ENCODE peak calls at places on chromosomes 13 and 19, in seven cellular contexts. One of them, this sample, is unnamed.

GRCh38 chr13:33578786-33579185 is 239.2 kb upstream of the RFC3 start:
- DNase-seq in left ventricle myocardium inferior: no peak
- DNase-seq in CD8-positive, alpha-beta T cell: no peak
- DNase-seq in IMR-90: no peak
- DNase-seq in OCI-LY7: no peak
- DNase-seq in pancreas: no peak
- DNase-seq in heart right ventricle: no peak
- DNase-seq in this sample: peak

GRCh38 chr13:48829536-48829935 is 146.2 kb upstream of the FNDC3A start:
- DNase-seq in heart right ventricle: no peak
- DNase-seq in OCI-LY7: peak
- DNase-seq in CD8-positive, alpha-beta T cell: no peak
- DNase-seq in IMR-90: no peak
- DNase-seq in pancreas: no peak
- DNase-seq in left ventricle myocardium inferior: no peak
- DNase-seq in this sample: no peak

GRCh38 chr19:17821190-17821589 is at the start of gene INSL3:
- DNase-seq in left ventricle myocardium inferior: no peak
- DNase-seq in IMR-90: no peak
- DNase-seq in heart right ventricle: no peak
- DNase-seq in CD8-positive, alpha-beta T cell: no peak
- DNase-seq in pancreas: no peak
- DNase-seq in OCI-LY7: no peak
- DNase-seq in this sample: no peak

GRCh38 chr13:99860736-99861135 is 110.8 kb downstream of the ZIC5 start:
- DNase-seq in IMR-90: no peak
- DNase-seq in CD8-positive, alpha-beta T cell: no peak
- DNase-seq in OCI-LY7: no peak
- DNase-seq in pancreas: no peak
- DNase-seq in heart right ventricle: no peak
- DNase-seq in left ventricle myocardium inferior: no peak
- DNase-seq in this sample: no peak

GRCh38 chr19:11767633-11768133 is 883 bp downstream of the ZNF441 start:
- DNase-seq in CD8-positive, alpha-beta T cell: peak
- DNase-seq in OCI-LY7: peak
- DNase-seq in pancreas: peak
- DNase-seq in heart right ventricle: peak
- DNase-seq in IMR-90: peak
- DNase-seq in left ventricle myocardium inferior: peak
- DNase-seq in this sample: peak

GRCh38 chr13:35157143-35157755 is 215.2 kb downstream of the NBEA start:
- DNase-seq in CD8-positive, alpha-beta T cell: no peak
- DNase-seq in IMR-90: peak
- DNase-seq in OCI-LY7: peak
- DNase-seq in left ventricle myocardium inferior: no peak
- DNase-seq in pancreas: no peak
- DNase-seq in heart right ventricle: peak
- DNase-seq in this sample: peak

GRCh38 chr13:32284927-32285632 is 30.1 kb downstream of the ZAR1L start:
- DNase-seq in CD8-positive, alpha-beta T cell: no peak
- DNase-seq in left ventricle myocardium inferior: no peak
- DNase-seq in OCI-LY7: no peak
- DNase-seq in IMR-90: peak
- DNase-seq in pancreas: no peak
- DNase-seq in heart right ventricle: peak
- DNase-seq in this sample: peak

GRCh38 chr13:23506821-23507210 is 63.4 kb upstream of the TNFRSF19 start:
- DNase-seq in pancreas: no peak
- DNase-seq in CD8-positive, alpha-beta T cell: no peak
- DNase-seq in IMR-90: peak
- DNase-seq in OCI-LY7: no peak
- DNase-seq in left ventricle myocardium inferior: no peak
- DNase-seq in heart right ventricle: peak
- DNase-seq in this sample: peak

DNA sequence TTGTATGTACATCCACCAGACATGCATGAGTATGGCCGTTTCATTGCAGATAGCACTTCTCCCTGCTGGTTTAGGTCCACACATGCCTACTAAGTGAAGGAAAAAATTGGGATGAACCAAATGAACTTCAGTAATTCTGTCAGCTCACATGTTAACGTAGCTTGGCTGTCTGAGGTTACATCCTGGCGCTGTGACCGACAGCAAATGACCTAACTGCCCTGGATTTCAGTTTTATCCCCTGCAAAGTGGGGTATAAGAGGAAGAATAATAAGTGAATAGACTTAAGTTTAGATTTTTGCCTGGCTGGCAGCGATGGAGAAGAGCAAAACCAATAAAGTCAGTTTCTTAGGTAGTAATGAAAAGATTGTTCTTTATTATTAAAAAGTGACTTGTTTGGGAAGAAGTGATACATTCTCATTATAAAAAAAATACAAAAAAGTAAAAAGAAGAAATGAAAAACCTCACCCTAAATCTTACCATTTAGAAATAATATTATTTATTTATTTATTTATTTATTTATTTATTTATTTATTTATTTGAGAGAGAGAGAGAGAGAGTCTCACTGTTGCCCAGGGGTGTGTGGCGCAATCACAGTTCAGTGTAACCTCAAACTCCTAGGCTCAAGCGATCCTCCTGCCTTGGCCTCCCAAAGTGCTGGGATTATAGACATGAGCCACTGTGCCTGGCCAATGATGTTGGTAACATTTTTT is 4.2 kb upstream of the RNF113B start:
- DNase-seq in pancreas: no peak
- DNase-seq in OCI-LY7: no peak
- DNase-seq in CD8-positive, alpha-beta T cell: no peak
- DNase-seq in IMR-90: no peak
- DNase-seq in left ventricle myocardium inferior: no peak
- DNase-seq in heart right ventricle: no peak
- DNase-seq in this sample: no peak
- H3K4me3 ChIP-seq in pancreas: no peak
- H3K4me3 ChIP-seq in OCI-LY7: no peak
- H3K4me3 ChIP-seq in CD8-positive, alpha-beta T cell: no peak
- H3K4me3 ChIP-seq in IMR-90: no peak
- H3K4me3 ChIP-seq in left ventricle myocardium inferior: no peak
- H3K4me3 ChIP-seq in heart right ventricle: no peak
- H3K4me3 ChIP-seq in this sample: no peak

GRCh38 chr19:54408627-54409026 is 6.6 kb upstream of the TTYH1 start:
- DNase-seq in OCI-LY7: no peak
- DNase-seq in IMR-90: no peak
- DNase-seq in pancreas: no peak
- DNase-seq in CD8-positive, alpha-beta T cell: no peak
- DNase-seq in left ventricle myocardium inferior: no peak
- DNase-seq in heart right ventricle: no peak
- DNase-seq in this sample: no peak
- TF ChIP-seq CTCF in OCI-LY7: no peak
- TF ChIP-seq CTCF in IMR-90: no peak
- TF ChIP-seq CTCF in pancreas: no peak
- TF ChIP-seq CTCF in CD8-positive, alpha-beta T cell: no peak
- TF ChIP-seq CTCF in left ventricle myocardium inferior: no peak
- TF ChIP-seq CTCF in heart right ventricle: no peak
- TF ChIP-seq CTCF in this sample: no peak

GRCh38 chr19:48395170-48395455 is 1.6 kb downstream of the GRIN2D start:
- DNase-seq in pancreas: no peak
- DNase-seq in left ventricle myocardium inferior: no peak
- DNase-seq in heart right ventricle: no peak
- DNase-seq in OCI-LY7: no peak
- DNase-seq in CD8-positive, alpha-beta T cell: no peak
- DNase-seq in IMR-90: no peak
- DNase-seq in this sample: no peak
- H3K4me3 ChIP-seq in pancreas: no peak
- H3K4me3 ChIP-seq in left ventricle myocardium inferior: no peak
- H3K4me3 ChIP-seq in heart right ventricle: no peak
- H3K4me3 ChIP-seq in OCI-LY7: no peak
- H3K4me3 ChIP-seq in CD8-positive, alpha-beta T cell: no peak
- H3K4me3 ChIP-seq in IMR-90: no peak
- H3K4me3 ChIP-seq in this sample: no peak

GRCh38 chr19:6551607-6552450 is 21.0 kb downstream of the TNFSF9 start:
- DNase-seq in pancreas: no peak
- DNase-seq in IMR-90: no peak
- DNase-seq in heart right ventricle: no peak
- DNase-seq in CD8-positive, alpha-beta T cell: peak
- DNase-seq in OCI-LY7: no peak
- DNase-seq in left ventricle myocardium inferior: no peak
- DNase-seq in this sample: peak
- TF ChIP-seq CTCF in pancreas: no peak
- TF ChIP-seq CTCF in IMR-90: no peak
- TF ChIP-seq CTCF in heart right ventricle: no peak
- TF ChIP-seq CTCF in CD8-positive, alpha-beta T cell: peak
- TF ChIP-seq CTCF in OCI-LY7: peak
- TF ChIP-seq CTCF in left ventricle myocardium inferior: peak
- TF ChIP-seq CTCF in this sample: peak

DNA sequence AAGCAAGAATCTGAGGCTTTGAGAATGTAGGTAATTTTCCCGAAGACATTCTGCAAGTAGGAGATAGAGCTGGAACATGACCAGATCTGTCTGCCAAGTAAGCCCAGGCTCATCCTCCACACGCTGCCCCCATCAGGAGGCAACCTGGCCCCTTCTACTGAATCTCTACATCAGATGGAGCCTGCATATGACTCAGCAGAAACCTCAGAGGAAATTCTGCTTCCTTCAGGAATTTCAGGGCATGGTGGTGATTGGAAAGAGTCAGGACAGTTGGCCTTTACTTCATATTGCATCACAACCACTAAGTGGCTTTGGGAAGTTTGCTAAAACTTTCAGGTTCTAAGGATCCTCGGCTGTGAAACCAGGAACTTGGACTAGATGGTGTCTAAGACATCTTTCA is 85.2 kb downstream of the LRRC63 start:
- DNase-seq in IMR-90: peak
- DNase-seq in heart right ventricle: no peak
- DNase-seq in pancreas: no peak
- DNase-seq in CD8-positive, alpha-beta T cell: no peak
- DNase-seq in OCI-LY7: no peak
- DNase-seq in left ventricle myocardium inferior: no peak
- DNase-seq in this sample: no peak
- H3K4me3 ChIP-seq in IMR-90: no peak
- H3K4me3 ChIP-seq in heart right ventricle: no peak
- H3K4me3 ChIP-seq in pancreas: no peak
- H3K4me3 ChIP-seq in CD8-positive, alpha-beta T cell: peak
- H3K4me3 ChIP-seq in OCI-LY7: no peak
- H3K4me3 ChIP-seq in left ventricle myocardium inferior: no peak
- H3K4me3 ChIP-seq in this sample: no peak

GRCh38 chr19:10379880-10380310 is 477 bp downstream of the TYK2 start:
- DNase-seq in pancreas: no peak
- DNase-seq in left ventricle myocardium inferior: no peak
- DNase-seq in heart right ventricle: no peak
- DNase-seq in OCI-LY7: no peak
- DNase-seq in IMR-90: no peak
- DNase-seq in CD8-positive, alpha-beta T cell: no peak
- DNase-seq in this sample: no peak

GRCh38 chr19:10380311-10381102 is at the start of gene TYK2:
- DNase-seq in IMR-90: peak
- DNase-seq in CD8-positive, alpha-beta T cell: peak
- DNase-seq in OCI-LY7: peak
- DNase-seq in pancreas: peak
- DNase-seq in heart right ventricle: peak
- DNase-seq in left ventricle myocardium inferior: peak
- DNase-seq in this sample: peak

GRCh38 chr19:10389863-10390262 is 9.5 kb upstream of the TYK2 start:
- DNase-seq in heart right ventricle: no peak
- DNase-seq in IMR-90: no peak
- DNase-seq in pancreas: no peak
- DNase-seq in CD8-positive, alpha-beta T cell: no peak
- DNase-seq in OCI-LY7: no peak
- DNase-seq in left ventricle myocardium inferior: no peak
- DNase-seq in this sample: no peak

GRCh38 chr19:10388957-10389356 is 8.6 kb upstream of the TYK2 start:
- DNase-seq in pancreas: peak
- DNase-seq in CD8-positive, alpha-beta T cell: peak
- DNase-seq in OCI-LY7: peak
- DNase-seq in left ventricle myocardium inferior: peak
- DNase-seq in IMR-90: peak
- DNase-seq in heart right ventricle: peak
- DNase-seq in this sample: peak

GRCh38 chr19:10384580-10384979 is 4.2 kb upstream of the TYK2 start:
- DNase-seq in IMR-90: no peak
- DNase-seq in pancreas: no peak
- DNase-seq in left ventricle myocardium inferior: no peak
- DNase-seq in heart right ventricle: no peak
- DNase-seq in OCI-LY7: no peak
- DNase-seq in CD8-positive, alpha-beta T cell: no peak
- DNase-seq in this sample: no peak
- TF ChIP-seq CTCF in IMR-90: no peak
- TF ChIP-seq CTCF in pancreas: no peak
- TF ChIP-seq CTCF in left ventricle myocardium inferior: no peak
- TF ChIP-seq CTCF in heart right ventricle: no peak
- TF ChIP-seq CTCF in OCI-LY7: no peak
- TF ChIP-seq CTCF in CD8-positive, alpha-beta T cell: no peak
- TF ChIP-seq CTCF in this sample: no peak

GRCh38 chr13:20340759-20341161 is 108.6 kb upstream of the GJB6 start:
- DNase-seq in left ventricle myocardium inferior: no peak
- DNase-seq in IMR-90: no peak
- DNase-seq in heart right ventricle: no peak
- DNase-seq in CD8-positive, alpha-beta T cell: no peak
- DNase-seq in pancreas: no peak
- DNase-seq in OCI-LY7: no peak
- DNase-seq in this sample: peak
- H3K4me3 ChIP-seq in left ventricle myocardium inferior: peak
- H3K4me3 ChIP-seq in IMR-90: no peak
- H3K4me3 ChIP-seq in heart right ventricle: no peak
- H3K4me3 ChIP-seq in CD8-positive, alpha-beta T cell: no peak
- H3K4me3 ChIP-seq in pancreas: no peak
- H3K4me3 ChIP-seq in OCI-LY7: no peak
- H3K4me3 ChIP-seq in this sample: no peak